ENCODE peak calls at places on chromosomes 16 and 17, in ten cellular contexts. R, Z, S, K, H, V, Y, U, C and F are unnamed samples.

GRCh38 chr16:67805718-67806427 is 487 bp downstream of the RANBP10 start:
- DNase-seq in R (no peak), Z (no peak), S (peak), K (no peak), H (peak), V (no peak), Y (no peak), U (no peak), C (no peak), F (no peak)

GRCh38 chr17:71983828-71984227 is 137.0 kb upstream of the SOX9 start:
- DNase-seq in R (no peak), Z (no peak), S (no peak), K (no peak), H (no peak), V (no peak), Y (no peak), U (no peak), C (no peak), F (no peak)

GRCh38 chr17:16255481-16255901 is 38.5 kb downstream of the PIGL start:
- DNase-seq in R (no peak), Z (no peak), S (no peak), K (no peak), H (peak), V (no peak), Y (peak), U (peak), C (no peak), F (no peak)

GRCh38 chr16:50213939-50214519 is 52.3 kb upstream of the ADCY7 start:
- DNase-seq in R (no peak), Z (no peak), S (peak), K (no peak), H (no peak), V (peak), Y (peak), U (peak), C (no peak), F (peak)

GRCh38 chr17:63826468-63827001 is 696 bp upstream of the PSMC5 start:
- DNase-seq in R (no peak), Z (no peak), S (no peak), K (no peak), H (no peak), V (no peak), Y (peak), U (peak), C (no peak), F (peak)

GRCh38 chr16:83793179-83793578 is 14.6 kb upstream of the HSBP1 start:
- DNase-seq in R (no peak), Z (no peak), S (no peak), K (no peak), H (no peak), V (no peak), Y (no peak), U (no peak), C (no peak), F (no peak)

GRCh38 chr17:1197379-1197778 is 17.6 kb upstream of the ABR start:
- DNase-seq in R (no peak), Z (no peak), S (no peak), K (no peak), H (no peak), V (peak), Y (peak), U (peak), C (no peak), F (no peak)

GRCh38 chr17:40978752-40979151 is 5.4 kb downstream of the KRT40 start:
- DNase-seq in R (no peak), Z (no peak), S (no peak), K (no peak), H (no peak), V (no peak), Y (no peak), U (no peak), C (no peak), F (no peak)

GRCh38 chr16:72908362-72908838 is 139.5 kb downstream of the ZFHX3 start:
- DNase-seq in R (no peak), Z (no peak), S (no peak), K (no peak), H (peak), V (no peak), Y (no peak), U (no peak), C (no peak), F (peak)

GRCh38 chr17:82924812-82925211 is 85.0 kb upstream of the ZNF750 start:
- DNase-seq in R (no peak), Z (no peak), S (no peak), K (no peak), H (peak), V (no peak), Y (peak), U (no peak), C (no peak), F (no peak)

GRCh38 chr17:1217030-1217429 is 37.2 kb upstream of the ABR start:
- DNase-seq in R (no peak), Z (no peak), S (no peak), K (no peak), H (no peak), V (no peak), Y (no peak), U (no peak), C (no peak), F (peak)

GRCh38 chr16:48413291-48413690 is 28.1 kb upstream of the SIAH1 start:
- DNase-seq in R (no peak), Z (no peak), S (no peak), K (no peak), H (no peak), V (no peak), Y (no peak), U (no peak), C (no peak), F (peak)

GRCh38 chr17:49151996-49152395 is 19.4 kb downstream of the B4GALNT2 start:
- DNase-seq in R (no peak), Z (no peak), S (no peak), K (no peak), H (no peak), V (no peak), Y (no peak), U (no peak), C (no peak), F (no peak)

GRCh38 chr17:82775033-82775823 is 23.4 kb downstream of the TBCD start:
- DNase-seq in R (no peak), Z (peak), S (peak), K (peak), H (peak), V (no peak), Y (peak), U (peak), C (no peak), F (peak)

GRCh38 chr16:84574191-84574590 is 43.7 kb downstream of the COTL1 start:
- DNase-seq in R (no peak), Z (no peak), S (no peak), K (no peak), H (peak), V (no peak), Y (peak), U (no peak), C (no peak), F (no peak)

GRCh38 chr16:28130099-28131088 is 66.9 kb upstream of the GSG1L start:
- DNase-seq in R (no peak), Z (no peak), S (no peak), K (no peak), H (no peak), V (peak), Y (peak), U (no peak), C (no peak), F (no peak)

GRCh38 chr17:48597492-48597774 is 3.9 kb upstream of the HOXB5 start:
- DNase-seq in R (no peak), Z (no peak), S (no peak), K (no peak), H (no peak), V (no peak), Y (no peak), U (no peak), C (no peak), F (no peak)

GRCh38 chr17:82113941-82114340 is 15.9 kb upstream of the FASN start:
- DNase-seq in R (no peak), Z (no peak), S (no peak), K (no peak), H (no peak), V (no peak), Y (no peak), U (peak), C (no peak), F (no peak)

GRCh38 chr17:14793237-14793636 is 471.9 kb downstream of the PMP22 start:
- DNase-seq in R (no peak), Z (no peak), S (no peak), K (no peak), H (no peak), V (no peak), Y (peak), U (no peak), C (no peak), F (no peak)

GRCh38 chr16:76943936-76944335 is 247.1 kb upstream of the MON1B start:
- DNase-seq in R (no peak), Z (no peak), S (no peak), K (no peak), H (no peak), V (no peak), Y (no peak), U (no peak), C (no peak), F (no peak)

GRCh38 chr16:21156767-21157467 is 1.6 kb upstream of the LDAF1 start:
- DNase-seq in R (no peak), Z (peak), S (peak), K (no peak), H (no peak), V (peak), Y (peak), U (peak), C (no peak), F (peak)

GRCh38 chr16:65888201-65888600 is 478.3 kb upstream of the CDH5 start:
- DNase-seq in R (no peak), Z (no peak), S (no peak), K (no peak), H (no peak), V (no peak), Y (no peak), U (no peak), C (no peak), F (no peak)

GRCh38 chr16:2836646-2837508 is 6.8 kb downstream of the ZG16B start:
- DNase-seq in R (no peak), Z (no peak), S (no peak), K (no peak), H (peak), V (no peak), Y (peak), U (no peak), C (no peak), F (no peak)

GRCh38 chr17:1298616-1299015 is 19.2 kb downstream of the TRARG1 start:
- DNase-seq in R (no peak), Z (peak), S (peak), K (peak), H (no peak), V (no peak), Y (peak), U (peak), C (no peak), F (no peak)

GRCh38 chr17:34413443-34414076 is 50.5 kb upstream of the CCL1 start:
- DNase-seq in R (no peak), Z (no peak), S (no peak), K (no peak), H (no peak), V (no peak), Y (no peak), U (no peak), C (no peak), F (no peak)

GRCh38 chr16:24769806-24770205 is 40.4 kb downstream of the TNRC6A start:
- DNase-seq in R (no peak), Z (no peak), S (no peak), K (no peak), H (no peak), V (no peak), Y (no peak), U (no peak), C (no peak), F (no peak)

GRCh38 chr16:10016761-10017160 is 165.5 kb downstream of the GRIN2A start:
- DNase-seq in R (no peak), Z (no peak), S (no peak), K (no peak), H (no peak), V (no peak), Y (no peak), U (no peak), C (no peak), F (no peak)

GRCh38 chr16:58960484-58960883 is 226.4 kb upstream of the GOT2 start:
- DNase-seq in R (no peak), Z (no peak), S (no peak), K (no peak), H (no peak), V (no peak), Y (no peak), U (no peak), C (no peak), F (no peak)

GRCh38 chr16:80744856-80745255 is 59.5 kb downstream of the CDYL2 start:
- DNase-seq in R (no peak), Z (no peak), S (no peak), K (no peak), H (no peak), V (no peak), Y (no peak), U (no peak), C (no peak), F (no peak)

GRCh38 chr17:20010099-20010863 is 1.1 kb downstream of the SPECC1 start:
- DNase-seq in R (no peak), Z (no peak), S (peak), K (no peak), H (no peak), V (peak), Y (peak), U (peak), C (no peak), F (no peak)

GRCh38 chr17:52041123-52041617 is 117.3 kb downstream of the CA10 start:
- DNase-seq in R (no peak), Z (no peak), S (no peak), K (no peak), H (no peak), V (no peak), Y (no peak), U (no peak), C (no peak), F (no peak)

GRCh38 chr17:42843358-42843934 is 934 bp upstream of the AOC2 start:
- DNase-seq in R (no peak), Z (no peak), S (peak), K (no peak), H (no peak), V (peak), Y (peak), U (peak), C (no peak), F (no peak)

GRCh38 chr16:85675528-85675927 is 13.2 kb downstream of the GINS2 start:
- DNase-seq in R (no peak), Z (no peak), S (no peak), K (no peak), H (no peak), V (peak), Y (peak), U (no peak), C (no peak), F (peak)

GRCh38 chr16:53852678-53853077 is 148.7 kb downstream of the FTO start:
- DNase-seq in R (no peak), Z (no peak), S (no peak), K (no peak), H (no peak), V (no peak), Y (no peak), U (no peak), C (no peak), F (no peak)